ENCODE peak calls at places on chromosome 22, in six cellular contexts. N is mesenchymal stem cell, P is IMR-90, Z is neuronal stem cell, A is trophoblast cell, H is H1. J is an unnamed sample. For H3K4me1, the result is how much of the 10 kb centered on the place peaks cover.

GRCh38 chr22:41469218-41469851 is 418 bp downstream of the ACO2 start:
- DNase-seq in Z (no peak), H (no peak), N (no peak), P (no peak), A (no peak), J (no peak)

GRCh38 chr22:21593406-21594232 is 26.1 kb downstream of the UBE2L3 start:
- DNase-seq in A (peak), P (no peak), H (no peak), N (no peak), Z (no peak), J (peak)

GRCh38 chr22:44389181-44389580 is 76.4 kb upstream of the SHISAL1 start:
- DNase-seq in P (no peak), A (no peak), H (no peak), N (no peak), Z (no peak), J (no peak)

GRCh38 chr22:20455709-20456063 is 18.1 kb upstream of the SCARF2 start:
- DNase-seq in Z (no peak), N (no peak), A (no peak), H (no peak), P (peak), J (no peak)

GRCh38 chr22:44623771-44624510 is 78.1 kb upstream of the PRR5 start:
- DNase-seq in N (peak), Z (no peak), H (no peak), P (peak), A (peak), J (peak)

GRCh38 chr22:22993184-22993583 is 77.1 kb upstream of the GNAZ start:
- DNase-seq in P (no peak), A (no peak), H (no peak), Z (no peak), N (no peak), J (no peak)

GRCh38 chr22:45006873-45007246 is 2.9 kb downstream of the PHF21B start:
- DNase-seq in N (no peak), P (no peak), Z (no peak), H (no peak), A (no peak), J (no peak)

GRCh38 chr22:33658775-33659174 is 261.5 kb downstream of the LARGE1 start:
- DNase-seq in P (peak), Z (no peak), A (peak), N (peak), H (no peak), J (no peak)

GRCh38 chr22:41021039-41021654 is 70.0 kb downstream of the RBX1 start:
- DNase-seq in A (peak), N (peak), P (no peak), Z (no peak), H (no peak), J (peak)

GRCh38 chr22:44335903-44336803 is 23.4 kb upstream of the SHISAL1 start:
- DNase-seq in A (no peak), N (no peak), P (no peak), H (no peak), Z (no peak), J (peak)

GRCh38 chr22:46997311-46997970 is 235.0 kb downstream of the TBC1D22A start:
- DNase-seq in H (no peak), N (no peak), Z (no peak), A (no peak), P (no peak), J (no peak)

GRCh38 chr22:20010307-20011122 is 6.1 kb downstream of the ARVCF start:
- DNase-seq in H (no peak), A (no peak), N (no peak), P (no peak), Z (no peak), J (no peak)

GRCh38 chr22:48636746-48637145 is 1190.9 kb downstream of the BRD1 start:
- DNase-seq in A (no peak), N (no peak), Z (no peak), H (no peak), P (no peak), J (no peak)

GRCh38 chr22:45064313-45065268 is 54.8 kb upstream of the PHF21B start:
- DNase-seq in A (peak), P (peak), H (no peak), Z (no peak), N (peak), J (no peak)

GRCh38 chr22:39214006-39214382 is 30.8 kb downstream of the PDGFB start:
- DNase-seq in N (no peak), P (no peak), H (no peak), A (peak), Z (no peak), J (no peak)

GRCh38 chr22:39216143-39216490 is 28.7 kb downstream of the PDGFB start:
- DNase-seq in P (no peak), Z (no peak), A (peak), H (no peak), N (no peak), J (no peak)

GRCh38 chr22:39215430-39216142 is 29.2 kb downstream of the PDGFB start:
- DNase-seq in H (no peak), P (no peak), N (no peak), Z (no peak), A (peak), J (peak)

GRCh38 chr22:39214383-39215069 is 30.3 kb downstream of the PDGFB start:
- DNase-seq in H (peak), A (peak), Z (peak), P (peak), N (peak), J (peak)

GRCh38 chr22:39215070-39215396 is 29.7 kb downstream of the PDGFB start:
- DNase-seq in N (no peak), A (no peak), Z (no peak), P (no peak), H (no peak), J (no peak)
- H2BK120ac ChIP-seq in N (no peak), A (peak), Z (no peak), P (no peak), H (no peak), J (no peak)

GRCh38 chr22:30731658-30732057 is 37.0 kb downstream of the OSBP2 start:
- DNase-seq in P (no peak), A (no peak), N (no peak), Z (no peak), H (no peak), J (no peak)
- H4K91ac ChIP-seq in P (no peak), A (no peak), N (no peak), Z (no peak), H (no peak), J (no peak)

GRCh38 chr22:49949914-49950292 is 10.7 kb upstream of the PIM3 start:
- DNase-seq in H (no peak), P (no peak), A (no peak), N (no peak), Z (no peak), J (no peak)

GRCh38 chr22:49948116-49948515 is 12.5 kb upstream of the PIM3 start:
- DNase-seq in A (no peak), Z (no peak), H (no peak), P (no peak), N (no peak), J (peak)

GRCh38 chr22:49950396-49950994 is 10.1 kb upstream of the PIM3 start:
- DNase-seq in A (no peak), P (no peak), N (no peak), Z (no peak), H (no peak), J (no peak)

GRCh38 chr22:49948573-49948957 is 12.0 kb upstream of the PIM3 start:
- DNase-seq in Z (no peak), P (no peak), N (no peak), H (no peak), A (no peak), J (no peak)

DNA sequence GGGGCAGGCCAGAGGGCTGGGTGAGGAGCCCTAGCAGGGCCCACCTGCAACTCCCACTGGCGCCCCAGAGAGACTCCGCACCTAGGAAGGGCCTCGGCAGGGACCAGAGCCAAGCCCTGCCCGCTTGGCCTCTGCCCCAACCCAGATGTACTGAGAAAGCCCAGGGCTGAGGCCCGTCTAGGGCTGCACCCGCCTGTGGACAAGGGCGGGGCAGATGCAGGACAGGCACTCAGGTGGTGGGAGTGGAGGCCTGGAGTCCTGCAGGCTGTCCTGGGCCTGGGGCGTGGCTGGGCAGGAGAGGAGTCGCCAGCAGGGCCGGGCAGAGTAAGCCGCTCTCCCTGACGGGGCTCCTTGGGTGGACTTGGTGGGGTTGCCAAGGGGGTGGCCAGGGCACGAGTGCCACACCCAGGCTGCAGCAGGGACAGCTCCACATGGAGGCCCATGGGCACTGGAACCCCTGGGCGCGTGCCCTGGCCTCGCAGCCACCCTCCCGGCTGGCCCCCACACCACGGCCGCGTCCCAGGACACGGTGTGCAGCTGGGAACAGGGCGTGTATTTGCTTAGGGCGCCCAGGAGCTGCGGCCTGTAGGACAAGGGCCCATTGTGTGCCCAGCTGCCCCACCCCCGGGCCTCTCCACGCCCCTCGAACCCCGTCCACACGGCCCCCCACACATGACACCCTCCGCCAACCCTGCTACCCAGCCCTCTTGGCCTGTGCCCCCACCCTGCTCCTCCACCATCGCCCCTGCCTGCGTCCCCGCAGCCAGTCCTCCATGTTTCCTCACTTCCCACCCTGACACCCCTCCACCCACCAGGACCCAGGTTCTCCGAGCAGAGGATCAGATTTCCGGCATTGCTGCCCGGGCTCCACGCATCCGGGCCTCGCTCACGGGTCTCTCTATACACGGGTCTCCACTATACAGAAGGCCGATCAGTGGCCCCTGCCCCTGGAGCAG is 11.3 kb upstream of the PIM3 start:
- DNase-seq in H (no peak), P (no peak), A (peak), N (no peak), Z (no peak), J (no peak)
- H3K4me1 ChIP-seq in H (under half), P (under half), A (half or more), N (under half), Z (under half), J (under half)

GRCh38 chr22:17198188-17199130 is 20.8 kb downstream of the ADA2 start:
- DNase-seq in H (peak), P (no peak), A (no peak), Z (peak), N (peak), J (peak)

GRCh38 chr22:17194213-17194612 is 25.0 kb downstream of the ADA2 start:
- DNase-seq in Z (no peak), H (no peak), A (no peak), P (no peak), N (no peak), J (peak)

GRCh38 chr22:17201285-17201945 is 17.8 kb downstream of the ADA2 start:
- DNase-seq in P (peak), N (peak), H (no peak), Z (no peak), A (peak), J (no peak)

GRCh38 chr22:17199131-17199731 is 20.0 kb downstream of the ADA2 start:
- DNase-seq in Z (peak), A (no peak), P (peak), N (peak), H (peak), J (peak)
- H2BK120ac ChIP-seq in Z (peak), A (peak), P (no peak), N (no peak), H (peak), J (peak)

GRCh38 chr22:27948569-27948968 is 29.5 kb upstream of the PITPNB start:
- DNase-seq in Z (no peak), H (no peak), N (no peak), A (no peak), P (no peak), J (no peak)
- H4K91ac ChIP-seq in Z (no peak), H (no peak), N (no peak), A (no peak), P (no peak), J (no peak)

GRCh38 chr22:26433805-26434204 is 4.7 kb downstream of the ASPHD2 start:
- DNase-seq in A (no peak), P (no peak), N (no peak), H (no peak), Z (no peak), J (no peak)

GRCh38 chr22:26432619-26433311 is 3.7 kb downstream of the ASPHD2 start:
- DNase-seq in P (no peak), A (peak), Z (no peak), N (no peak), H (no peak), J (no peak)

GRCh38 chr22:26436903-26437515 is 7.9 kb downstream of the ASPHD2 start:
- DNase-seq in Z (no peak), A (peak), H (no peak), P (no peak), N (no peak), J (no peak)

GRCh38 chr22:26438006-26438405 is 8.9 kb downstream of the ASPHD2 start:
- DNase-seq in P (no peak), Z (no peak), A (no peak), N (no peak), H (no peak), J (no peak)

GRCh38 chr22:26435327-26436093 is 6.5 kb downstream of the ASPHD2 start:
- DNase-seq in N (no peak), A (no peak), P (no peak), H (no peak), Z (no peak), J (no peak)
- H3K4me1 ChIP-seq in N (under half), A (under half), P (under half), H (under half), Z (under half), J (under half)

DNA sequence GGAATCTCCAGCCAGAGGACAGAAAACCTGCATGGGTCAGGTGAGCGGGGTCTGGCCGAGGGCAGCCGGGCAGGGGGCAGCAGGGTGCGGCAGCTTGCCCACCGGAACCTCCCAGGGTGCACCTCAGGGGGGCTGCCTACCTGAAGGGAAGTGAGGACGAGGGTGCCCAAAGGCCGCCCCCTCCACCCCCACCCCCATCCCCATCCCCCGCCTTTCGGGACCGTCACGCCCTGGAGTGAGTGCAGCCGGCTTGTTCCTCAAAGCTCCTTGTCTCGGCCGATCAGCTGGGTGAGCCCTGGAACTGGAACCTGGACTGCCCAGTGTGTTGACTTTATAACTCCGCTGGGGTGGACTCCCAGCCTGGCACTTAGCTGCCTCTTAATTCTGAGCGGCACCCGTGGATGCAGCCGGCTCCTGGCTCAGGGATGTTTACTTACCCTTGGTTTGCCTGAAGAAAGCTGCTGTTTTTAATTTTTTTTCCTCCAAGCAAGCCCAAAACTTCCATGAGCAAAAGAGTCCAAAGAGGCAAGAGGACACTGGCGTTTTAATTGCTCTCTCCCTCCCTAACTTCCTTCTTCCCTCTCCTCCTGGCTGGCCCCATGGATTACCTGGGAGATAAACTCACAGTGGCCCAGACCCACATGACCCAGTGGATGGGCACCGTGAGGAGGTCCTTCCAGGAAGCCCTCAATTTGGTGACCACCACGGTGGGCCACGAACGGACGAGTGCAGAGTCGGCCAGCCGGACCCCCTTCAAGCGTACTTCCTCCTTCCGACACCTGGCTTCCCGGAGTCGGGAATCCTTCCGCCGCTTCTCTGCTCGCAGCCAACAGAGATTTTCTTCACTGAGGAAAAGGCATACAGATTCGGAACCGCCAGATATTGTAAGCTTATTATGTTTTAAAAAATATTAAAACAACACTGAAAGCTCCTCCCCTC is 87.8 kb upstream of the CRYBB3 start:
- DNase-seq in P (no peak), N (peak), Z (no peak), A (no peak), H (no peak), J (peak)
- H2BK120ac ChIP-seq in P (no peak), N (no peak), Z (no peak), A (peak), H (no peak), J (no peak)